ENCODE peak calls at places on chromosomes 5 and 9, in five cellular contexts. U is foreskin keratinocyte, T is lower lobe of right lung, A is body of pancreas, W is suprapubic skin. H is an unnamed sample.

GRCh38 chr5:168851902-168852321 is 272.7 kb upstream of the PANK3 start:
- DNase-seq in U (no peak), T (no peak), W (no peak), A (no peak), H (no peak)

GRCh38 chr5:138966236-138966985 is 91.3 kb upstream of the LRRTM2 start:
- DNase-seq in U (no peak), A (no peak), T (no peak), W (no peak), H (no peak)

GRCh38 chr9:14616188-14616982 is 76.8 kb downstream of the ZDHHC21 start:
- DNase-seq in U (peak; percentile 9), A (no peak), T (no peak), W (no peak), H (no peak)

GRCh38 chr5:139698461-139699146 is 50.5 kb downstream of the CXXC5 start:
- DNase-seq in U (no peak), A (peak; percentile 91), W (peak; percentile 90), T (peak; percentile 73), H (peak; percentile 74)

GRCh38 chr5:110475529-110475928 is 250.9 kb downstream of the TMEM232 start:
- DNase-seq in W (no peak), T (no peak), A (no peak), U (no peak), H (no peak)

GRCh38 chr5:175253597-175253996 is 190.4 kb downstream of the DRD1 start:
- DNase-seq in U (no peak), A (no peak), W (no peak), T (no peak), H (no peak)

GRCh38 chr5:157948738-157949410 is 89.9 kb upstream of the CLINT1 start:
- DNase-seq in T (peak; percentile 83), A (peak; percentile 92), U (peak; percentile 83), W (peak; percentile 90), H (peak; percentile 96)

GRCh38 chr5:153480401-153480800 is 10.1 kb upstream of the GRIA1 start:
- DNase-seq in W (no peak), T (no peak), U (no peak), A (no peak), H (no peak)

GRCh38 chr5:107155667-107156066 is 515.1 kb downstream of the EFNA5 start:
- DNase-seq in U (no peak), W (no peak), A (peak; percentile 7), T (no peak), H (no peak)

GRCh38 chr9:76519027-76519835 is 60.2 kb downstream of the GCNT1 start:
- DNase-seq in W (no peak), U (peak; percentile 68), T (no peak), A (peak; percentile 30), H (no peak)
- H3K27ac ChIP-seq in W (no peak overlapping the region), U (no peak overlapping the region), T (no peak overlapping the region), A (no peak overlapping the region), H (no peak overlapping the region)

GRCh38 chr5:150505816-150506215 is 2.1 kb upstream of the NDST1 start:
- DNase-seq in W (no peak), T (no peak), A (no peak), U (no peak), H (no peak)
- H3K4me1 ChIP-seq in W (peaks cover 100% of the 10 kb centered on the region), T (peaks cover 97% of the 10 kb centered on the region), A (peaks cover 100% of the 10 kb centered on the region), U (peaks cover 36% of the 10 kb centered on the region), H (peaks cover 97% of the 10 kb centered on the region)

GRCh38 chr5:135384898-135385297 is 14.1 kb downstream of the MACROH2A1 start:
- DNase-seq in U (no peak), W (no peak), A (no peak), T (no peak), H (no peak)

GRCh38 chr5:135385576-135385975 is 13.5 kb downstream of the MACROH2A1 start:
- DNase-seq in W (no peak), A (no peak), U (no peak), T (no peak), H (no peak)

GRCh38 chr5:135387629-135387960 is 11.4 kb downstream of the MACROH2A1 start:
- DNase-seq in T (no peak), A (no peak), W (no peak), U (no peak), H (no peak)

GRCh38 chr5:135386886-135387628 is 12.0 kb downstream of the MACROH2A1 start:
- DNase-seq in T (peak; percentile 61), W (no peak), A (no peak), U (peak; percentile 89), H (peak; percentile 53)

DNA sequence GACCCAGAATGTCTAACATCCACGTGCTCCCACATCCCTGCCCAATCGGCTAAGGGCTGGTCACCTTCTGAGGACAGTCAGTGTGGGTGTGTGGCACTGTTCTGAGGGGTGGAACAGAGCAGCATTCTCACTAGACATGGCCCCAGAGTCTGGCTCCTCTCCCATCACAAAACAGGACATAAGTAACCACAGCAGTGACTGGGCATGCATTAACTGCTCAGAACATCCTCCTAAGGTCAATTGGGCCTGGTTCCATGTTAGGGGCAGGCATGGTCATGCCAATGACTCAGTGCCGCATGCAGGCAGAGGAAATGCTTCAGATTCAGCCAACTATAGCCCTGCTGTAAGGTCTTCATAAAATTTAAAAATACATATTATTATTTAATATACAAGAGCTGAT is 12.9 kb downstream of the MACROH2A1 start:
- DNase-seq in W (no peak), T (no peak), U (peak; percentile 84), A (no peak), H (no peak)
- H3K27ac ChIP-seq in W (peak overlapping the region; percentile 50), T (peak overlapping the region; percentile 74), U (peak overlapping the region; percentile 25), A (no peak overlapping the region), H (no peak overlapping the region)

DNA sequence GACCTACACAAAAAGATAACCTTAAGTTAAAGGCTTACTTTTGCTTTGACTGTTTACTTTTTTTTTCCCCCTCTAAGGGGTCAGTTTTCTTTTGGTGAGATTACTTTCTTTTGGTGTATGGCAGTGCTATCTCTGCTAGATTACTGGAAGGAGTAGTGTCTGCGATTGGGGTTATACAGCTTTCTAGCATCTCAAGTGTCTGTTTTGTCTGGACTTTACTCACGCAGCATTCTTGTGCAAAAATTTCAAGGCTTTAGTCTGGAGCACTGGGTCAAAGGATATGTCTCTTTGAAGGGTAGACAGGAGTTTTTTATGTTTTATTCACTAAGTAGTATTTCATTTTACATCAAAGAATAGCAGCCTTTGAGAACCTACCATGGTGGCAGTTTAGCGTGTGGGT is 52.6 kb downstream of the NDUFS4 start:
- DNase-seq in T (no peak), U (no peak), A (no peak), W (no peak), H (no peak)
- H3K4me1 ChIP-seq in T (no peaks in the 10 kb centered on the region), U (peaks cover 4% of the 10 kb centered on the region), A (no peaks in the 10 kb centered on the region), W (peaks cover 13% of the 10 kb centered on the region), H (no peaks in the 10 kb centered on the region)

DNA sequence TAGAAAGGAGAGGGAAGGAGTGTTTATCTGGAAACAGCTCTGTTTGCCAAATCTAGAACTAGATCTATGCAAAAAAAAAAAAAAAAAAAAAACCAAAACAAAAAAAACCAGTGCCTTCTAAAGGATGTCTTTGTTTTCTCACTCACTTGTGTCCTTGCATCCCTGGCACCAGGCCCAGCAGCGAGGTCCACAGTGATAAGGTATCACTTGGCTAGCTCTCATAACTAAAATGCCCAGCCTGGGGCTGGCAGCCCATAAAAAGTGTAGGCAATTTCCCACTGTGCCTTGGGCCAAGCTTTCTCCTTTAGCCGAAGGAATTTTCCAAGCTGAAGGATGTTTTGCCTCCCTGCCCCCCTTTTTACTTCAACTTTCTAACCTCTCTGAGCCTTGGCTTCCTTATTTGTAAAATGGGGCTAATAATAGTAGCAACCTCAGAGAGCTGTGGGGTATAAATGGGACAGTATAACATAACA is 20.8 kb downstream of the RGS3 start:
- DNase-seq in T (peak; percentile 57), A (peak; percentile 92), U (no peak), W (peak; percentile 47), H (peak; percentile 96)
- H3K27ac ChIP-seq in T (peak overlapping the region; percentile 2), A (peak overlapping the region; percentile 59), U (no peak overlapping the region), W (no peak overlapping the region), H (peak overlapping the region; percentile 79)

GRCh38 chr5:141844414-141845097 is 33.7 kb downstream of the PCDH1 start:
- DNase-seq in U (no peak), T (no peak), A (no peak), W (no peak), H (no peak)

GRCh38 chr5:141846031-141846430 is 32.2 kb downstream of the PCDH1 start:
- DNase-seq in U (no peak), A (peak; percentile 42), W (no peak), T (no peak), H (peak; percentile 40)

GRCh38 chr5:141843156-141843927 is 34.9 kb downstream of the PCDH1 start:
- DNase-seq in T (no peak), W (no peak), U (no peak), A (peak; percentile 43), H (no peak)

GRCh38 chr5:141848771-141849370 is 29.3 kb downstream of the PCDH1 start:
- DNase-seq in A (peak; percentile 78), W (no peak), T (peak; percentile 76), U (peak; percentile 77), H (peak; percentile 45)

DNA sequence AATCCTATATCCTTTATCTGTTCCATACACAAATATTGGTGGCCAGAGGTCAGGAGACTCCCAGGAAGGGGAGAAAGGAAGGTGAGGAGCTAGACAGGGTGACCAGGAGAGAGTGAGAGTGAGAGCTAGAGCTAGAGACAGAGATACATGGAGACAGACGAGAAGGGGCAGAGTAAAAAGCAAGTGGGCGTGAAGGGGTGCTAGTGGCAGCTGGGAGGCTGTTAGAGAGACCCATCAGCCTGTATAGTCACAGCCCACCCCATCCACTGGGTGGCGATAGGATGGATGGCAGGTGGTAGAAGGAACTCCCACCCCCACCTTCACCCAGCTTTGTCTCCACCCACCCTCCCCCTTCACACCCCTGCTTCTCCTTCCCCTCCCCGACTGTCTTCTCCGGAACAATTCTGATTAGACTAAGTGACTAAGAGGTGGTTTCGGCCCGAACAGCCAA is 32.8 kb downstream of the PCDH1 start:
- DNase-seq in U (no peak), T (no peak), A (no peak), W (no peak), H (no peak)
- H3K4me1 ChIP-seq in U (peaks cover 10% of the 10 kb centered on the region), T (peaks cover 67% of the 10 kb centered on the region), A (peaks cover 47% of the 10 kb centered on the region), W (peaks cover 44% of the 10 kb centered on the region), H (peaks cover 5% of the 10 kb centered on the region)

H was measured in testis.